ENCODE peak calls at places on chromosomes 12 and 14, in eight cellular contexts. W is ascending aorta; N is hypothalamus; M is right atrium auricular region; K is HuH-7; Y is T-helper 17 cell; H is effector CD4-positive, alpha-beta T cell; X is AML-193. I is an unnamed sample.

GRCh38 chr12:46516933-46517578 is 144.5 kb upstream of the SLC38A2 start:
- DNase-seq in W (no peak), N (no peak), M (no peak), K (no peak), Y (no peak), H (no peak), X (no peak), I (no peak)

GRCh38 chr12:63276537-63277365 is 125.8 kb upstream of the AVPR1A start:
- DNase-seq in W (no peak), N (no peak), M (no peak), K (no peak), Y (no peak), H (no peak), X (peak; percentile 42), I (peak; percentile 13)

GRCh38 chr12:90331821-90332220 is 623.2 kb downstream of the CCER1 start:
- DNase-seq in W (no peak), N (no peak), M (no peak), K (no peak), Y (no peak), H (no peak), X (no peak), I (no peak)

GRCh38 chr14:78519863-78520262 is 349.7 kb downstream of the NRXN3 start:
- DNase-seq in W (no peak), N (no peak), M (no peak), K (peak; percentile 15), Y (no peak), H (no peak), X (no peak), I (peak; percentile 20)

GRCh38 chr12:1913377-1914115 is 4.9 kb downstream of the CACNA2D4 start:
- DNase-seq in W (no peak), N (no peak), M (peak; percentile 51), K (peak; percentile 5), Y (no peak), H (no peak), X (no peak), I (no peak)

GRCh38 chr12:6063379-6063735 is 61.1 kb downstream of the VWF start:
- DNase-seq in W (no peak), N (no peak), M (no peak), K (no peak), Y (no peak), H (no peak), X (no peak), I (no peak)

GRCh38 chr12:98403385-98403784 is 112.0 kb upstream of the TMPO start:
- DNase-seq in W (no peak), N (no peak), M (no peak), K (no peak), Y (no peak), H (no peak), X (no peak), I (no peak)

GRCh38 chr14:76829650-76830421 is 3.6 kb downstream of the LRRC74A start:
- DNase-seq in W (no peak), N (peak; percentile 69), M (peak; percentile 80), K (peak; percentile 70), Y (no peak), H (no peak), X (no peak), I (no peak)

GRCh38 chr12:50166776-50167025 is 468 bp downstream of the CERS5 start:
- DNase-seq in W (no peak), N (no peak), M (peak; percentile 60), K (no peak), Y (no peak), H (no peak), X (no peak), I (peak; percentile 56)

GRCh38 chr12:12202105-12202504 is 64.7 kb downstream of the LRP6 start:
- DNase-seq in W (no peak), N (no peak), M (no peak), K (no peak), Y (no peak), H (no peak), X (no peak), I (no peak)

GRCh38 chr14:61705017-61705416 is 9.7 kb downstream of the HIF1A start:
- DNase-seq in W (no peak), N (no peak), M (no peak), K (no peak), Y (no peak), H (no peak), X (no peak), I (no peak)

I was measured in K562.